ENCODE peak calls at places on chromosomes 2 and 18, in seven cellular contexts. S, F, B, T, Z, R and D are unnamed samples.

GRCh38 chr2:24010477-24011277 is 792 bp downstream of the MFSD2B start:
- DNase-seq in Z (no peak), F (no peak), T (no peak), R (no peak), S (no peak), B (no peak), D (peak; percentile 19)

GRCh38 chr2:70716951-70717350 is 51.0 kb downstream of the ADD2 start:
- DNase-seq in Z (no peak), F (no peak), R (no peak), T (no peak), B (no peak), S (no peak), D (no peak)

GRCh38 chr2:149371476-149371875 is 41.1 kb downstream of the LYPD6 start:
- DNase-seq in Z (no peak), S (no peak), F (no peak), B (no peak), R (no peak), T (no peak), D (no peak)

GRCh38 chr2:28342081-28342967 is 50.3 kb upstream of the FOSL2 start:
- DNase-seq in F (no peak), T (no peak), B (no peak), Z (peak; percentile 45), S (peak; percentile 61), R (no peak), D (no peak)

GRCh38 chr2:239943571-239943970 is 81.6 kb downstream of the NDUFA10 start:
- DNase-seq in F (no peak), S (no peak), T (no peak), R (no peak), B (no peak), Z (no peak), D (no peak)

GRCh38 chr2:20565623-20566236 is 85.2 kb downstream of the HS1BP3 start:
- DNase-seq in R (peak; percentile 35), B (no peak), Z (no peak), S (no peak), F (no peak), T (no peak), D (no peak)

GRCh38 chr2:229725716-229726346 is 11.5 kb upstream of the DNER start:
- DNase-seq in B (peak; percentile 33), Z (no peak), S (no peak), F (no peak), R (no peak), T (no peak), D (no peak)

GRCh38 chr2:144198116-144198515 is 321.8 kb downstream of the ZEB2 start:
- DNase-seq in S (no peak), T (no peak), B (peak; percentile 4), Z (no peak), R (no peak), F (no peak), D (no peak)

GRCh38 chr18:51133580-51134160 is 63.8 kb downstream of the MEX3C start:
- DNase-seq in B (no peak), S (no peak), Z (no peak), F (no peak), R (no peak), T (no peak), D (no peak)

GRCh38 chr2:28691774-28692281 is 59.8 kb upstream of the PPP1CB start:
- DNase-seq in R (peak; percentile 59), B (no peak), Z (no peak), S (no peak), F (no peak), T (no peak), D (no peak)

GRCh38 chr2:168583710-168584521 is 127.8 kb downstream of the CERS6 start:
- DNase-seq in R (no peak), B (no peak), Z (no peak), S (no peak), T (no peak), F (no peak), D (no peak)

GRCh38 chr2:135552887-135553286 is 21.6 kb downstream of the R3HDM1 start:
- DNase-seq in S (no peak), Z (no peak), R (no peak), F (no peak), T (no peak), B (no peak), D (no peak)

GRCh38 chr2:173553589-173553988 is 198.9 kb downstream of the CDCA7 start:
- DNase-seq in Z (no peak), T (no peak), R (no peak), F (no peak), S (no peak), B (no peak), D (no peak)

GRCh38 chr2:190881480-190882326 is 1.1 kb downstream of the GLS start:
- DNase-seq in R (peak; percentile 68), B (peak; percentile 73), S (peak; percentile 84), F (peak; percentile 56), Z (peak; percentile 40), T (peak; percentile 63), D (peak; percentile 48)

GRCh38 chr18:55918449-55918848 is 330.5 kb upstream of the TCF4 start:
- DNase-seq in S (no peak), T (no peak), F (no peak), R (no peak), Z (no peak), B (no peak), D (no peak)

GRCh38 chr2:111659361-111660281 is 224.4 kb downstream of the ANAPC1 start:
- DNase-seq in F (no peak), R (no peak), Z (peak; percentile 22), T (no peak), S (peak; percentile 87), B (peak; percentile 48), D (no peak)

GRCh38 chr18:31901063-31901462 is 41.9 kb downstream of the TRAPPC8 start:
- DNase-seq in B (no peak), F (no peak), R (no peak), Z (no peak), S (no peak), T (no peak), D (no peak)

GRCh38 chr2:23468384-23469141 is 83.6 kb downstream of the KLHL29 start:
- DNase-seq in S (no peak), B (no peak), R (no peak), Z (no peak), F (no peak), T (no peak), D (no peak)

GRCh38 chr2:71220743-71221142 is 6.2 kb downstream of the PAIP2B start:
- DNase-seq in Z (no peak), S (no peak), R (no peak), B (no peak), T (no peak), F (no peak), D (no peak)

GRCh38 chr2:197793456-197793855 is 8.3 kb upstream of the BOLL start:
- DNase-seq in B (no peak), T (no peak), R (no peak), F (no peak), Z (no peak), S (no peak), D (no peak)

GRCh38 chr2:23530121-23530908 is 145.3 kb downstream of the KLHL29 start:
- DNase-seq in F (no peak), Z (no peak), R (no peak), S (no peak), T (no peak), B (no peak), D (no peak)

GRCh38 chr2:202109737-202110184 is 36.7 kb downstream of the KIAA2012 start:
- DNase-seq in F (no peak), S (no peak), R (no peak), T (no peak), B (no peak), Z (no peak), D (no peak)

GRCh38 chr2:162318280-162319222 is at the start of gene IFIH1:
- DNase-seq in Z (peak; percentile 88), F (peak; percentile 50), S (peak; percentile 89), R (peak; percentile 49), T (peak; percentile 91), B (peak; percentile 66), D (peak; percentile 85)
- TF ChIP-seq CTCF in Z (peak; percentile 22), F (no peak), S (peak; percentile 48), R (no peak), T (peak; percentile 26), B (no peak), D (peak; percentile 41)

DNA sequence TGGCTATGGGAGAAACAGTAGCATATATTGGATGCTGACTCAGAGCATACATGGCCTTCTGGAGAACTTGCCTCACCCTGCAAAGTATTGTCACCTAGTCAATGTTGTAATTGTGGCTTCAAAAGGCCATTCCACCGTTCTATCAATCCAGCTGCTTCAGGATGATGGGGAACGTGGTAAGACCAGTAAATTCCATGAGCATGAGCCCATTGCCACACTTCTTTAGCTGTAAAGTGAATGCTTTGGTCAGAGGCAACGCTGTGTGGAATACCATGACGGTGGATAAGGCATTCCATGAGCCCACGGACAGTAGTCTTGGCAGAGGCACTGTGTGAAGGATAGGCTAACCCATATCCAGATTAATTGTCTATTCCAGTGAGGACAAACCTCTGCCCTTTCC is 1300.1 kb upstream of the ACVR2A start:
- DNase-seq in F (no peak), T (no peak), Z (no peak), B (no peak), R (no peak), S (no peak), D (no peak)
- TF ChIP-seq CTCF in F (no peak), T (no peak), Z (no peak), B (no peak), R (no peak), S (no peak), D (no peak)

GRCh38 chr2:16482485-16482884 is 183.1 kb downstream of the CYRIA start:
- DNase-seq in S (no peak), B (no peak), Z (no peak), F (no peak), R (no peak), T (no peak), D (no peak)

DNA sequence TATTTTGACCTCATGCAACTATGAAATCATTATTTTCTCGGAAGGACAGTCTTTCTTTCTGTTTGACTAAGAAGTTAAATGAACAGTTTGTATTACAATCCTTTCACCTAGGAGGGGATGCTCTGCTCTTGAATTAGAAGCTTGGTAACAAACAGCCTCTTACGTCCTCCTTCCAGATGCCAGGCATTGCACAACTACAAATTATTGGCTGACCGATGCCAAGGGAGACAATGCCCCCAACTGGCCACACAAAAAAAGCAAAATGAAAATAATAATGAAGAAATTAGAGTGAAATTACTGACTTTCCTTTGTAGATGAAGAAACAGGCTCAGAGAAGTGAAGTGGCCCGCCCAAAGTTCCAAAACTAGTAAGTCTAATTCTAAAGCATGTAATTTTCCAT is 177.9 kb downstream of the CYRIA start:
- DNase-seq in B (no peak), F (no peak), S (no peak), R (peak; percentile 13), T (no peak), Z (peak; percentile 17), D (no peak)
- TF ChIP-seq CTCF in B (peak; percentile 40), F (no peak), S (peak; percentile 55), R (peak; percentile 42), T (no peak), Z (peak; percentile 57), D (no peak)

DNA sequence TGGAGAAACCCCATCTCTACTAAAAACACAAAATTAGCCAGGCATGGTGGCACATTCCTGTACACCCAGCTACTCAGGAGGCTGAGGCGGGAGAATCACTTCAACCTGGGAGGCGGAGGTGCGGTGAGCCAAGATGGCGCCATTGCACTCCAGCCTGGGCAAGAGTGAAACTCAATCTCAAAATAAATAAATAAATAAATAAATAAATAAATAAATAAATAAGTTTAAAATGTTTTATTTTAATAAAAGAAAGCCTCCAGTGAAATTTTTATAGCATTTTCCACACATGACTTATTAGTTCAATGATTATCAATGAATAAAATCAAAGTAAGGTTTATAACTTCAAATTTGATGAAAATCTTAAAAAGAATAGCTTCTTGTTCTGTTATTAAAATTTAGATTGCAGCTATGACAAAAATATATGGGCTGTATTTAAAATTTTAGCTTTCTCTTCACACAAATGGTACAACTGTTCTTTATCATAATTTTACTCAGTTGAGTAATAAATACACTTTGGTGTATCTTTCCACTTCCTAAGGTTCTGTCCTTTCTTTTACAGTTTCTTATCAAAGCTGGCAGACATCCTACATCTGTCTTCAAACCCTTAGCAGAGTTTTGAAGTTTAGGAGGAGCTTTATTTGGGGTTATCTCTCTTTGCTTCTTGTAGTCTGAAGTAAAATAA is 78.4 kb upstream of the ZSWIM2 start:
- DNase-seq in B (no peak), S (no peak), Z (no peak), T (no peak), R (no peak), F (no peak), D (no peak)
- TF ChIP-seq CTCF in B (no peak), S (no peak), Z (no peak), T (no peak), R (no peak), F (no peak), D (no peak)